ENCODE peak calls at places on chromosomes 1 and 21, in ten cellular contexts. Z is heart left ventricle; T is NB4; B is left ventricle myocardium inferior; N is activated CD4-positive, alpha-beta T cell treated with anti-CD3 and anti-CD28 coated beads, Interleukin-2, amount 50 U/mL, for 1 hour; K is endothelial cell; W is amniotic stem cell; E is AML-193; M is ACHN; A is GM03348. I is an unnamed sample.

GRCh38 chr1:66271904-66272254 is 262.1 kb upstream of the SGIP1 start:
- DNase-seq in T (no peak), Z (peak), B (peak), E (no peak), K (no peak), N (no peak), W (no peak), A (peak), M (peak), I (no peak)

GRCh38 chr1:71080178-71080781 is 555 bp downstream of the ZRANB2 start:
- DNase-seq in N (no peak), M (peak), A (peak), Z (no peak), T (peak), W (no peak), E (peak), K (no peak), B (no peak), I (no peak)

GRCh38 chr1:236107121-236107907 is 35.0 kb upstream of the GPR137B start:
- DNase-seq in T (no peak), W (no peak), E (no peak), A (no peak), B (no peak), M (no peak), N (no peak), K (no peak), Z (no peak), I (no peak)

GRCh38 chr1:30929944-30930525 is 21.5 kb upstream of the SDC3 start:
- DNase-seq in B (no peak), E (no peak), Z (no peak), M (no peak), W (no peak), N (no peak), A (no peak), K (no peak), T (no peak), I (no peak)

GRCh38 chr1:27529638-27530018 is 39.7 kb upstream of the WASF2 start:
- DNase-seq in A (no peak), T (no peak), E (no peak), K (no peak), Z (no peak), M (no peak), N (no peak), B (no peak), W (no peak), I (no peak)

GRCh38 chr1:20291621-20292020 is 946 bp downstream of the VWA5B1 start:
- DNase-seq in W (no peak), M (no peak), T (peak), E (no peak), N (peak), K (peak), Z (no peak), A (peak), B (no peak), I (no peak)

GRCh38 chr1:150165622-150166612 is 16.2 kb downstream of the PLEKHO1 start:
- DNase-seq in K (peak), Z (peak), A (peak), N (peak), E (peak), B (peak), T (peak), M (peak), W (no peak), I (no peak)

GRCh38 chr1:101506541-101507164 is 269.8 kb downstream of the S1PR1 start:
- DNase-seq in M (peak), E (peak), Z (no peak), A (peak), B (no peak), K (peak), W (no peak), N (peak), T (peak), I (no peak)

GRCh38 chr1:219582310-219582709 is 30.6 kb downstream of the ZC3H11B start:
- DNase-seq in W (no peak), N (no peak), E (peak), A (peak), Z (no peak), M (no peak), T (peak), K (no peak), B (no peak), I (peak)

GRCh38 chr1:18182518-18183160 is 75.0 kb downstream of the IGSF21 start:
- DNase-seq in K (peak), T (peak), N (no peak), M (peak), B (no peak), E (no peak), Z (no peak), A (no peak), W (no peak), I (no peak)

GRCh38 chr1:215645182-215645581 is 78.1 kb downstream of the KCTD3 start:
- DNase-seq in T (no peak), K (no peak), B (no peak), A (no peak), N (no peak), E (no peak), M (no peak), W (no peak), Z (no peak), I (no peak)

GRCh38 chr1:211551628-211552465 is 27.1 kb downstream of the SLC30A1 start:
- DNase-seq in M (no peak), Z (no peak), T (peak), A (peak), N (no peak), B (no peak), W (no peak), K (no peak), E (peak), I (no peak)

GRCh38 chr1:193631306-193631705 is 444.9 kb upstream of the B3GALT2 start:
- DNase-seq in W (no peak), K (no peak), B (no peak), N (no peak), T (no peak), E (no peak), M (no peak), Z (no peak), A (no peak), I (no peak)

GRCh38 chr21:16116067-16116466 is 386.3 kb downstream of the USP25 start:
- DNase-seq in E (no peak), A (no peak), K (no peak), T (no peak), M (no peak), B (no peak), Z (no peak), N (no peak), W (no peak), I (no peak)

GRCh38 chr1:164583835-164584539 is 25.0 kb downstream of the PBX1 start:
- DNase-seq in N (no peak), T (no peak), M (no peak), K (no peak), E (no peak), A (no peak), W (no peak), Z (no peak), B (no peak), I (no peak)

GRCh38 chr1:40663324-40664166 is 1.9 kb downstream of the RIMS3 start:
- DNase-seq in B (no peak), E (no peak), M (no peak), K (no peak), A (no peak), T (peak), Z (no peak), W (no peak), N (no peak), I (no peak)

GRCh38 chr1:65477414-65478378 is 57.2 kb downstream of the LEPR start:
- DNase-seq in T (no peak), K (no peak), Z (no peak), E (no peak), B (no peak), N (no peak), W (no peak), A (no peak), M (no peak), I (peak)

GRCh38 chr1:44648514-44649250 is 25.6 kb downstream of the TMEM53 start:
- DNase-seq in E (no peak), W (no peak), N (no peak), B (no peak), K (no peak), Z (no peak), A (no peak), T (no peak), M (no peak), I (no peak)

GRCh38 chr1:46490603-46491499 is 1.2 kb downstream of the DMBX1 start:
- DNase-seq in A (peak), B (no peak), K (no peak), Z (no peak), E (no peak), W (no peak), N (no peak), M (no peak), T (no peak), I (no peak)

GRCh38 chr1:92748138-92748537 is 36.8 kb downstream of the EVI5 start:
- DNase-seq in A (no peak), T (no peak), N (no peak), W (no peak), M (no peak), Z (no peak), K (no peak), E (no peak), B (no peak), I (no peak)

GRCh38 chr1:41102208-41102607 is 80.7 kb upstream of the SLFNL1 start:
- DNase-seq in Z (peak), E (no peak), T (no peak), K (no peak), N (no peak), A (peak), W (peak), M (peak), B (peak), I (peak)

GRCh38 chr1:150006881-150007401 is 3.6 kb downstream of the OTUD7B start:
- DNase-seq in N (no peak), E (no peak), W (no peak), T (no peak), A (no peak), K (no peak), B (no peak), Z (no peak), M (no peak), I (no peak)

GRCh38 chr1:31747304-31747703 is 16.8 kb downstream of the ADGRB2 start:
- DNase-seq in A (no peak), M (no peak), W (no peak), K (no peak), T (no peak), N (no peak), B (no peak), E (no peak), Z (no peak), I (no peak)

GRCh38 chr1:167171286-167171929 is 49.3 kb upstream of the POU2F1 start:
- DNase-seq in B (no peak), E (no peak), Z (no peak), W (no peak), N (no peak), T (no peak), M (no peak), A (no peak), K (no peak), I (no peak)

GRCh38 chr1:27605796-27606707 is 2.1 kb upstream of the AHDC1 start:
- DNase-seq in T (peak), Z (peak), E (peak), B (no peak), K (peak), M (peak), A (peak), N (peak), W (no peak), I (no peak)

GRCh38 chr21:32484706-32485380 is 72.3 kb downstream of the EVA1C start:
- DNase-seq in Z (no peak), W (no peak), K (no peak), E (no peak), B (peak), T (no peak), N (no peak), M (no peak), A (no peak), I (no peak)

GRCh38 chr1:6081901-6082300 is 36.2 kb downstream of the KCNAB2 start:
- DNase-seq in Z (no peak), B (no peak), K (no peak), N (no peak), M (no peak), T (no peak), W (no peak), A (no peak), E (no peak), I (no peak)

GRCh38 chr1:67723620-67724019 is 38.6 kb downstream of the GADD45A start:
- DNase-seq in Z (no peak), M (peak), W (no peak), B (no peak), T (no peak), A (no peak), K (no peak), E (no peak), N (no peak), I (no peak)

GRCh38 chr1:225917536-225917935 is 6.5 kb downstream of the PYCR2 start:
- DNase-seq in T (no peak), A (no peak), E (no peak), B (no peak), K (no peak), Z (no peak), M (no peak), N (no peak), W (no peak), I (no peak)

GRCh38 chr1:33036051-33036525 is 595 bp downstream of the AK2 start:
- DNase-seq in E (no peak), N (no peak), T (peak), A (peak), M (peak), Z (no peak), W (no peak), K (no peak), B (no peak), I (no peak)

GRCh38 chr1:3525551-3526482 is 71.4 kb downstream of the ARHGEF16 start:
- DNase-seq in T (no peak), M (no peak), W (no peak), K (no peak), Z (no peak), E (no peak), A (no peak), B (no peak), N (no peak), I (no peak)

GRCh38 chr1:7230121-7230895 is 445.1 kb downstream of the CAMTA1 start:
- DNase-seq in K (no peak), Z (no peak), A (no peak), E (no peak), M (no peak), W (no peak), B (no peak), N (no peak), T (no peak), I (no peak)